ENCODE peak calls at places on chromosomes 6 and 20, in six cellular contexts. One of them, this sample, is unnamed.

GRCh38 chr6:44667226-44667625 is 279.7 kb downstream of the CDC5L start:
- DNase-seq in K562: no peak
- DNase-seq in GM12878: no peak
- DNase-seq in HepG2: peak; percentile 20
- DNase-seq in H1: peak; percentile 47
- DNase-seq in HCT116: peak; percentile 13
- DNase-seq in this sample: no peak

GRCh38 chr6:3759656-3760245 is 8.2 kb upstream of the PXDC1 start:
- DNase-seq in GM12878: no peak
- DNase-seq in HepG2: peak; percentile 43
- DNase-seq in K562: no peak
- DNase-seq in HCT116: no peak
- DNase-seq in H1: no peak
- DNase-seq in this sample: no peak

GRCh38 chr6:119865466-119866350 is 516.1 kb upstream of the MAN1A1 start:
- DNase-seq in K562: no peak
- DNase-seq in GM12878: no peak
- DNase-seq in HepG2: no peak
- DNase-seq in HCT116: no peak
- DNase-seq in H1: no peak
- DNase-seq in this sample: no peak

GRCh38 chr20:45266977-45267376 is 12.6 kb upstream of the SLPI start:
- DNase-seq in K562: no peak
- DNase-seq in GM12878: no peak
- DNase-seq in HepG2: no peak
- DNase-seq in HCT116: no peak
- DNase-seq in H1: no peak
- DNase-seq in this sample: no peak

GRCh38 chr6:138231399-138231886 is 13.2 kb upstream of the PBOV1 start:
- DNase-seq in HepG2: peak; percentile 72
- DNase-seq in K562: no peak
- DNase-seq in GM12878: no peak
- DNase-seq in HCT116: no peak
- DNase-seq in H1: no peak
- DNase-seq in this sample: peak; percentile 56

GRCh38 chr6:121651420-121651819 is 216.0 kb downstream of the GJA1 start:
- DNase-seq in H1: no peak
- DNase-seq in K562: no peak
- DNase-seq in GM12878: no peak
- DNase-seq in HCT116: no peak
- DNase-seq in HepG2: no peak
- DNase-seq in this sample: peak; percentile 96

GRCh38 chr20:34834459-34834893 is 9.0 kb upstream of the NCOA6 start:
- DNase-seq in GM12878: no peak
- DNase-seq in K562: peak; percentile 28
- DNase-seq in HCT116: peak; percentile 21
- DNase-seq in H1: no peak
- DNase-seq in HepG2: peak; percentile 47
- DNase-seq in this sample: peak; percentile 50

GRCh38 chr6:113847435-113847834 is 9.7 kb upstream of the MARCKS start:
- DNase-seq in HepG2: no peak
- DNase-seq in H1: no peak
- DNase-seq in K562: no peak
- DNase-seq in GM12878: no peak
- DNase-seq in HCT116: no peak
- DNase-seq in this sample: no peak

GRCh38 chr20:20480689-20481088 is 112.8 kb downstream of the INSM1 start:
- DNase-seq in K562: no peak
- DNase-seq in GM12878: no peak
- DNase-seq in H1: no peak
- DNase-seq in HepG2: no peak
- DNase-seq in HCT116: peak; percentile 15
- DNase-seq in this sample: no peak

GRCh38 chr6:33112148-33112547 is 36.4 kb downstream of the HLA-DPB1 start:
- DNase-seq in HepG2: peak; percentile 23
- DNase-seq in HCT116: peak; percentile 43
- DNase-seq in H1: no peak
- DNase-seq in K562: peak; percentile 59
- DNase-seq in GM12878: peak; percentile 68
- DNase-seq in this sample: peak; percentile 78

GRCh38 chr6:143734641-143735063 is 56.9 kb downstream of the PHACTR2 start:
- DNase-seq in HCT116: no peak
- DNase-seq in K562: no peak
- DNase-seq in HepG2: no peak
- DNase-seq in GM12878: no peak
- DNase-seq in H1: no peak
- DNase-seq in this sample: peak; percentile 82

GRCh38 chr20:8095648-8096572 is 36.2 kb upstream of the PLCB1 start:
- DNase-seq in GM12878: no peak
- DNase-seq in HCT116: no peak
- DNase-seq in H1: no peak
- DNase-seq in K562: no peak
- DNase-seq in HepG2: no peak
- DNase-seq in this sample: peak; percentile 82

GRCh38 chr20:10619427-10619826 is 54.4 kb downstream of the JAG1 start:
- DNase-seq in HepG2: no peak
- DNase-seq in HCT116: peak; percentile 46
- DNase-seq in GM12878: no peak
- DNase-seq in K562: no peak
- DNase-seq in H1: no peak
- DNase-seq in this sample: peak; percentile 76

GRCh38 chr20:40293740-40294139 is 395.3 kb downstream of the MAFB start:
- DNase-seq in HCT116: no peak
- DNase-seq in H1: no peak
- DNase-seq in GM12878: no peak
- DNase-seq in HepG2: no peak
- DNase-seq in K562: no peak
- DNase-seq in this sample: peak; percentile 79

GRCh38 chr6:140039343-140039742 is 664.9 kb upstream of the CITED2 start:
- DNase-seq in H1: no peak
- DNase-seq in GM12878: no peak
- DNase-seq in K562: no peak
- DNase-seq in HepG2: no peak
- DNase-seq in HCT116: no peak
- DNase-seq in this sample: no peak

GRCh38 chr6:1153696-1154245 is 158.1 kb upstream of the FOXQ1 start:
- DNase-seq in HCT116: no peak
- DNase-seq in HepG2: no peak
- DNase-seq in GM12878: no peak
- DNase-seq in H1: no peak
- DNase-seq in K562: no peak
- DNase-seq in this sample: no peak

GRCh38 chr6:166423051-166423745 is 40.5 kb upstream of the MPC1 start:
- DNase-seq in H1: no peak
- DNase-seq in K562: no peak
- DNase-seq in GM12878: no peak
- DNase-seq in HCT116: no peak
- DNase-seq in HepG2: no peak
- DNase-seq in this sample: no peak

GRCh38 chr6:70592391-70593117 is 25.8 kb downstream of the SDHAF4 start:
- DNase-seq in H1: no peak
- DNase-seq in GM12878: no peak
- DNase-seq in HepG2: peak; percentile 75
- DNase-seq in HCT116: no peak
- DNase-seq in K562: no peak
- DNase-seq in this sample: no peak

GRCh38 chr6:118859517-118860064 is 34.4 kb upstream of the ASF1A start:
- DNase-seq in HepG2: no peak
- DNase-seq in H1: no peak
- DNase-seq in GM12878: no peak
- DNase-seq in HCT116: no peak
- DNase-seq in K562: no peak
- DNase-seq in this sample: no peak

GRCh38 chr6:21749754-21750153 is 156.2 kb downstream of the SOX4 start:
- DNase-seq in H1: no peak
- DNase-seq in HCT116: no peak
- DNase-seq in GM12878: no peak
- DNase-seq in K562: no peak
- DNase-seq in HepG2: no peak
- DNase-seq in this sample: no peak

GRCh38 chr6:148771212-148771601 is 24.4 kb downstream of the UST start:
- DNase-seq in HepG2: no peak
- DNase-seq in H1: no peak
- DNase-seq in GM12878: no peak
- DNase-seq in K562: no peak
- DNase-seq in HCT116: no peak
- DNase-seq in this sample: no peak

DNA sequence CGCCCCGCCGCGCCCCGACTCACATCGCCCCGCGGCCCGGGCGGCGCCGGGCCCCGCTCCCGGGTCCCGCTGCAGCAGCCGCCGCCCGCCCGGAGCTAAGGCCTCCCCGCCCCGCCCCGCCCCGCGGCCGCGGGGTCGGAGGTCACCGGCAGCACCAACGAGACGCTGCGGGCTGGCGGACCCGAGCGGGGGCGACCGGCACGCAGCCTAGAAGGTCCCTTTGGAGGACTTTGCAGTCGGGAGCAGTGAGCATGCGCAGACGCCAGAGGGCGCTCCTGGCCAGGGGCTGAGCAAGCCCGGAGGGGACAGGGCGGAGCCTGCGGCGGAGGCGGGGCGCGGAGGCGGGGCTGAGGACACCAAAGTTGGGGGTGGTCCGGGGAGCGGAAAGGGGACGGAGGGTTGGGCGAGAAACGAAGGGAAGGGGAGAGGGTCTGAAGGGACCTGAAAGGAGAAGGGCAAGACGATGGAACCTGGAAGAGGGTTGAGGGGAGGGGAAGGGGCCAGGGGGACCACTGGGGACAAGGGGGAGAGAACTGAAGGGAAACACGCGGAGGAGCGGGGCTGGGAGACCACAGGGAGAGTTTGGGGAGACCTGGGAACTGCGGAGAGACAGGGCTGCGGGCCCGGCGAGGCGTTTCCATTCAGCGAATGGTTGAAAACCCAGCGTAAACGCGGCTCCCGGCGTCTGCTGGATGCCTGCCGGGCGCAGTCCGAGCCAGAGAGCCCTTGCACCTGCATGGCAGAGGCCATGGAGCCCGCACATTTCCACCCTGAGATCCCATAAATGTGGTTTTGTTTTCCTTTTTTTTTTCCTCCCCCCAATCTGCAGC is at the start of gene FRS3:
- DNase-seq in HepG2: peak; percentile 95
- DNase-seq in K562: peak; percentile 98
- DNase-seq in H1: peak; percentile 100
- DNase-seq in HCT116: peak; percentile 90
- DNase-seq in GM12878: peak; percentile 78
- DNase-seq in this sample: peak; percentile 95
- TF ChIP-seq POLR2A in HepG2: no peak
- TF ChIP-seq POLR2A in K562: no peak
- TF ChIP-seq POLR2A in H1: no peak
- TF ChIP-seq POLR2A in HCT116: no peak
- TF ChIP-seq POLR2A in GM12878: no peak
- TF ChIP-seq POLR2A in this sample: no peak

DNA sequence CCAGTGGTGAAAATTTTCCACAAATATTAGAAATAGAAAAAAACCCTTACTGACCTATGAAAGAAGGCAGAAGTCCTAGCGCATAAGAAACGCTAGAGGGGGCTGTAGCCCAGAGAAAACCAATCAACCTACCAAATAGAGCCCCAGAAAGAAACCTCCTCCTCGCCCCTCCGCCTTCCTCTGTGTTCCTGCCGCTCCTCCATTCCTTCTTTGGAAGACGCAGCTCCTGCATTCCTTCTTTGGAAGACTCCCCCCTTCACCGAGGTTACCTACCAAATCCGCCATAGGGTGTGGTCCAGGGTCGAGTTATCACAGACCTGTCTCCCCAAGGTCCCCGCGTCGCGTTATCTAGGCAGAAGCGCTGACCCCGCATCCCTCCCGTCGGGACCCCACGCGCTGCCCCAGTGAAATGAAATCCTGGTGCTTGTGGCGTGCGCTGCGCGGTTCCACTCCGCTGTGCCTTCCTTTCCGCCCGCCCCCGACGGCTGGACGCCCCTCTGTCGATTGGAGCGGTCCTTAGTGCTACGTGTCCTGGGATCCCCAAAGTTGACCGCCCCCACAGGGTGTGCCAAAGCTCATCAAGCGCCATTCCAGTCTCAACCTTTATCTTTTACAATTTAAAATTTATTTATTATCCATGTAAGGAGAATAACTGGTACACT is 12.9 kb downstream of the RPP21 start:
- DNase-seq in HCT116: peak; percentile 71
- DNase-seq in H1: peak; percentile 71
- DNase-seq in HepG2: peak; percentile 60
- DNase-seq in K562: peak; percentile 69
- DNase-seq in GM12878: no peak
- DNase-seq in this sample: peak; percentile 71
- TF ChIP-seq EZH2 in HCT116: no peak
- TF ChIP-seq EZH2 in H1: no peak
- TF ChIP-seq EZH2 in HepG2: no peak
- TF ChIP-seq EZH2 in K562: no peak
- TF ChIP-seq EZH2 in GM12878: no peak
- TF ChIP-seq EZH2 in this sample: peak; percentile 50

DNA sequence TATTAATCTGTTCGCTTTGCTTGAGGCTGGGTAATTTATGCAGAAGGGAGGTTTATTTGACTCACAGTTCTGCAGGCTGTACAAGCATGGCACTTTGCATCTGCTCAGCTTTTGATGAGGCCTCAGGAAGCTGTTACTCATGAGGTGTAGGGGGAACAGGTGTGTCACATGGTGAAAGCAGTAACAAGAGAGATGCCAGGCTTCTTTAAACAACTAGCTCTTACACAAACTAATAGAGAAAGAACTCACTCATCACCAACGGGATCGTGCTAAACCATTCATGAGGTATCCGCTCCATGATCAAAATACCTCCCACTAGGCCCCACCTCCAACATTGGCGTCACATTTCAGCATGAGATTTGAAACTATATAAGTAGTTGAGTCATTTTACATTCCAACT is 34.4 kb upstream of the GCLC start:
- DNase-seq in GM12878: no peak
- DNase-seq in H1: no peak
- DNase-seq in K562: no peak
- DNase-seq in HCT116: no peak
- DNase-seq in HepG2: no peak
- DNase-seq in this sample: no peak
- TF ChIP-seq MAX in GM12878: no peak
- TF ChIP-seq MAX in H1: no peak
- TF ChIP-seq MAX in K562: no peak
- TF ChIP-seq MAX in HCT116: no peak
- TF ChIP-seq MAX in HepG2: no peak
- TF ChIP-seq MAX in this sample: no peak

DNA sequence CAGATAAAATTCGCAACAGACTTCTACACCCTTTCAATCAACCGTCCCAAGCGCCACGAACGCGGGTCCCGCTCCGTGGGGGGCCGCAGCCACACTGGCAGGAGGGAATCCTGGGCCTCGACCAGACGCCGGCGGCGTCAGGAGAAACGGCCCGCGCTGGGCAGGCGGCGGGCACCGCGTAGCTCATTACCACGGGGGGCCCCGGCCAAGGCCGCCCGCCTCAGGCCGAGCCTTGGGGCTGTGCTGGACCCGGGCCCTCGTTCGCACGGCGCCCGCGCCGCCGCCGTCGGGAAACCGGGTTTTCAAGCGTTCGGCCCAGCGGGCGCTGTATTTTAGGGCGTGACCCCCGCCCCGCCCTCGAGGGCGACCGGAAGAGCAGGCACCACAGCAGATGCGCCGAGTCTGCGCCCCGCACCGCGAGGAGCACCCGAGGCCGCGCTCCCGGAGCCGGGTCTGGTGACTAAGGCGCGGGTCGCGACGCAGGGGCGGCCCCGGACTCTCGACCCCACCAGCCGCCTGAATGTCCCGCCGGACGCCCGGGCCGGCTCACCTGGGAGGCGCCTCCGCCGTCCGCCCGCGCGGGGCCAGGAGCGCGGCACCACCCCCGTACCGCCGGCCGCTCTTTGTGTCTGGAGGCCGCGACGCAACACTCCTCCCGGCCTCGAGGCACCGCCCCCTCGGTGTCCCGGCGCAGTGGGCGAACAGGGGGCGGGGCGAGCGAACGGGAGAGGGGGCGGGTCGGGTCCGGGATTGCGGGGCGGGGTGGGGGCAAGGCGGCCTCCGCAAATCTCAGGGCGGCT is at the start of gene NINL:
- DNase-seq in GM12878: no peak
- DNase-seq in HepG2: peak; percentile 82
- DNase-seq in K562: peak; percentile 24
- DNase-seq in H1: peak; percentile 89
- DNase-seq in HCT116: no peak
- DNase-seq in this sample: peak; percentile 67
- TF ChIP-seq POLR2A in GM12878: peak; percentile 30
- TF ChIP-seq POLR2A in HepG2: peak; percentile 96
- TF ChIP-seq POLR2A in K562: no peak
- TF ChIP-seq POLR2A in H1: peak; percentile 89
- TF ChIP-seq POLR2A in HCT116: peak; percentile 57
- TF ChIP-seq POLR2A in this sample: peak; percentile 79

This sample was measured in endothelial cell of umbilical vein.